ENCODE peak calls at places on chromosome 6, in six cellular contexts. O is foreskin melanocyte; F is SHP77; C is activated T-cell treated with anti-CD3 and anti-CD28 coated beads, Interleukin-2, amount 50 U/mL, for 72 hours; S is foreskin fibroblast; L is cardiac fibroblast. V is an unnamed sample.

GRCh38 chr6:5525209-5525608 is 263.9 kb downstream of the FARS2 start:
- DNase-seq in O (peak), F (no peak), C (no peak), S (peak), L (peak), V (no peak)

GRCh38 chr6:43228951-43229802 is at the start of gene DNPH1:
- DNase-seq in O (peak), F (peak), C (peak), S (peak), L (peak), V (peak)

GRCh38 chr6:119310486-119311036 is 39.0 kb downstream of the MAN1A1 start:
- DNase-seq in O (no peak), F (no peak), C (no peak), S (peak), L (peak), V (no peak)

GRCh38 chr6:55449219-55449618 is 122.0 kb downstream of the GFRAL start:
- DNase-seq in O (no peak), F (peak), C (no peak), S (no peak), L (no peak), V (no peak)

GRCh38 chr6:1406306-1407058 is 17.1 kb downstream of the FOXF2 start:
- DNase-seq in O (peak), F (no peak), C (no peak), S (peak), L (no peak), V (no peak)

GRCh38 chr6:108365488-108365887 is 70.6 kb downstream of the AFG1L start:
- DNase-seq in O (no peak), F (no peak), C (no peak), S (no peak), L (peak), V (no peak)

GRCh38 chr6:121791396-121792315 is 356.2 kb downstream of the GJA1 start:
- DNase-seq in O (no peak), F (no peak), C (no peak), S (no peak), L (peak), V (no peak)

GRCh38 chr6:166786704-166787293 is 159.7 kb upstream of the RPS6KA2 start:
- DNase-seq in O (peak), F (peak), C (peak), S (peak), L (peak), V (peak)

GRCh38 chr6:19699990-19700389 is 137.2 kb upstream of the ID4 start:
- DNase-seq in O (no peak), F (no peak), C (no peak), S (no peak), L (no peak), V (no peak)

GRCh38 chr6:103327079-103327478 is 1532.6 kb downstream of the HACE1 start:
- DNase-seq in O (no peak), F (peak), C (no peak), S (no peak), L (no peak), V (no peak)

GRCh38 chr6:54624779-54625178 is 221.8 kb upstream of the FAM83B start:
- DNase-seq in O (no peak), F (no peak), C (no peak), S (no peak), L (no peak), V (no peak)

GRCh38 chr6:80523029-80523428 is 416.6 kb downstream of the BCKDHB start:
- DNase-seq in O (no peak), F (no peak), C (no peak), S (no peak), L (peak), V (no peak)

GRCh38 chr6:108661430-108661829 is 100.7 kb downstream of the FOXO3 start:
- DNase-seq in O (no peak), F (no peak), C (no peak), S (peak), L (peak), V (peak)

GRCh38 chr6:35486005-35486925 is 10.6 kb downstream of the TEAD3 start:
- DNase-seq in O (no peak), F (no peak), C (no peak), S (no peak), L (peak), V (peak)

GRCh38 chr6:112501705-112502104 is 154.6 kb downstream of the RFPL4B start:
- DNase-seq in O (no peak), F (no peak), C (no peak), S (no peak), L (peak), V (no peak)

GRCh38 chr6:133240511-133241087 is 558 bp upstream of the EYA4 start:
- DNase-seq in O (no peak), F (no peak), C (no peak), S (no peak), L (peak), V (no peak)

GRCh38 chr6:37005061-37005810 is at the start of gene FGD2:
- DNase-seq in O (no peak), F (no peak), C (no peak), S (no peak), L (no peak), V (no peak)